ENCODE peak calls at places on chromosomes 1 and 21, in ten cellular contexts. O is tibial nerve, D is GM23338, T is aorta, Y is uterus, L is tibial artery, N is IMR-90, E is Caco-2, F is fibroblast of lung, A is mammary epithelial cell. U is an unnamed sample. For H3K4me1, the result is how much of the 10 kb centered on the place peaks cover.

GRCh38 chr1:165174485-165174884 is 182.0 kb downstream of the LMX1A start:
- DNase-seq in E (no peak), L (no peak), A (no peak), F (no peak), Y (no peak), T (no peak), O (no peak), D (no peak), N (no peak), U (no peak)

GRCh38 chr1:181398544-181398943 is 84.8 kb upstream of the CACNA1E start:
- DNase-seq in L (no peak), O (no peak), A (no peak), F (no peak), E (no peak), N (no peak), D (no peak), Y (no peak), T (no peak), U (no peak)

GRCh38 chr1:96253281-96254035 is 468.1 kb upstream of the PTBP2 start:
- DNase-seq in Y (no peak), O (no peak), N (peak), A (no peak), D (no peak), E (no peak), F (no peak), T (no peak), L (no peak), U (no peak)

GRCh38 chr1:148362930-148363810 is 119.9 kb downstream of the PPIAL4G start:
- DNase-seq in T (no peak), E (no peak), N (no peak), O (no peak), D (no peak), F (peak), Y (no peak), A (peak), L (no peak), U (no peak)

GRCh38 chr1:2314297-2314802 is 77.0 kb downstream of the MORN1 start:
- DNase-seq in E (peak), D (peak), O (peak), L (peak), F (peak), Y (peak), N (peak), A (no peak), T (peak), U (peak)

GRCh38 chr1:168939947-168940223 is 166.6 kb upstream of the ATP1B1 start:
- DNase-seq in D (no peak), T (no peak), E (no peak), N (no peak), L (no peak), O (no peak), F (no peak), Y (no peak), A (no peak), U (no peak)

GRCh38 chr1:57550092-57550491 is 126.2 kb upstream of the DAB1 start:
- DNase-seq in Y (no peak), N (no peak), D (no peak), F (no peak), T (no peak), E (no peak), O (no peak), A (no peak), L (no peak), U (no peak)

GRCh38 chr1:153344718-153345025 is 4.0 kb downstream of the PGLYRP4 start:
- DNase-seq in A (no peak), Y (no peak), F (no peak), D (no peak), T (no peak), E (no peak), L (no peak), O (no peak), N (no peak), U (no peak)

GRCh38 chr1:116374340-116375164 is 1.5 kb downstream of the ATP1A1 start:
- DNase-seq in L (no peak), T (no peak), F (peak), O (no peak), Y (no peak), D (peak), A (peak), N (no peak), E (no peak), U (no peak)

GRCh38 chr1:29921741-29922140 is 685.4 kb downstream of the PTPRU start:
- DNase-seq in D (no peak), Y (no peak), A (no peak), E (no peak), L (no peak), F (no peak), N (no peak), T (no peak), O (no peak), U (no peak)

GRCh38 chr1:40633563-40634376 is 31.7 kb downstream of the RIMS3 start:
- DNase-seq in D (no peak), N (no peak), O (no peak), E (no peak), T (no peak), L (no peak), Y (peak), F (no peak), A (no peak), U (no peak)

GRCh38 chr1:227942021-227942715 is 5.6 kb downstream of the WNT9A start:
- DNase-seq in D (peak), A (no peak), F (no peak), O (peak), E (peak), N (no peak), Y (no peak), T (no peak), L (peak), U (peak)

GRCh38 chr1:114502080-114502479 is 8.9 kb downstream of the TRIM33 start:
- DNase-seq in A (no peak), Y (no peak), T (no peak), N (no peak), E (no peak), O (no peak), L (no peak), D (no peak), F (no peak), U (no peak)

GRCh38 chr1:155093938-155094621 is 15.4 kb downstream of the EFNA3 start:
- DNase-seq in Y (peak), A (peak), D (peak), E (no peak), F (peak), O (no peak), N (peak), L (no peak), T (no peak), U (peak)

GRCh38 chr1:171441278-171441677 is 44.1 kb upstream of the PRRC2C start:
- DNase-seq in O (no peak), Y (no peak), E (no peak), L (no peak), T (no peak), F (peak), N (peak), D (no peak), A (peak), U (no peak)

GRCh38 chr1:70779571-70779970 is 268.0 kb downstream of the PTGER3 start:
- DNase-seq in Y (peak), E (no peak), N (peak), T (no peak), F (peak), D (no peak), L (no peak), A (peak), O (no peak), U (no peak)

GRCh38 chr1:90402893-90403849 is 313.9 kb downstream of the BARHL2 start:
- DNase-seq in Y (no peak), F (peak), A (peak), L (no peak), E (peak), O (no peak), N (peak), D (peak), T (no peak), U (no peak)

GRCh38 chr1:154014154-154014910 is 23.8 kb downstream of the RPS27 start:
- DNase-seq in A (peak), N (peak), F (peak), E (no peak), D (no peak), O (no peak), T (no peak), Y (no peak), L (no peak), U (no peak)

GRCh38 chr1:97074771-97075170 is 353.2 kb downstream of the PTBP2 start:
- DNase-seq in T (no peak), A (peak), Y (no peak), L (no peak), N (no peak), F (peak), E (no peak), D (no peak), O (no peak), U (no peak)

GRCh38 chr1:218367118-218367517 is 22.0 kb downstream of the TGFB2 start:
- DNase-seq in E (peak), Y (no peak), O (no peak), T (no peak), A (no peak), F (peak), L (no peak), D (no peak), N (no peak), U (no peak)

GRCh38 chr1:19372136-19372514 is 60.0 kb downstream of the SLC66A1 start:
- DNase-seq in E (no peak), D (no peak), T (no peak), Y (no peak), F (no peak), A (no peak), N (no peak), L (no peak), O (no peak), U (no peak)
- H3K4me1 ChIP-seq in E (under half), D (under half), T (under half), Y (under half), F (under half), A (under half), N (under half), L (half or more), O (under half), U (under half)

DNA sequence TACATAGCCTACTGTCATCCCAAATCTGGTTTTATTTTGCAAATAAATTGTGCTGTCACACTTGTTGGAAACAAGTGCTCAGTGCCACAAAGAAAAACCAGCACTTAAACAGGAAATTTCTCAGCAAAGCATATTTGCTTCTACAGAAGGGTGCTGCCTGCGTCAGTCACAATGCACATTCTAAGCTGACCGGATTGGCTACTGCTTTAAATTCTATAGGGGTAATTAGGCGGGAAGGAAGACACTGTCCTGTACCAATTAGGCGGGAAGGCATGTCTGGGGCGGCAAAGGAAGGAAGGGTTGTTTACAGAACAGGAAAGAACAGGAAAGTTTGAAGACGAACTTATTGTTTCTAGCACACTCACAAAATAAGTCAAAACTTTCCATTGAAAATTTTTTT is 2.8 kb downstream of the IFI16 start:
- DNase-seq in T (no peak), E (no peak), N (peak), F (peak), Y (no peak), A (peak), O (no peak), L (no peak), D (no peak), U (no peak)
- H3K4me1 ChIP-seq in T (under half), E (under half), N (under half), F (under half), Y (under half), A (under half), O (under half), L (half or more), D (under half), U (under half)

DNA sequence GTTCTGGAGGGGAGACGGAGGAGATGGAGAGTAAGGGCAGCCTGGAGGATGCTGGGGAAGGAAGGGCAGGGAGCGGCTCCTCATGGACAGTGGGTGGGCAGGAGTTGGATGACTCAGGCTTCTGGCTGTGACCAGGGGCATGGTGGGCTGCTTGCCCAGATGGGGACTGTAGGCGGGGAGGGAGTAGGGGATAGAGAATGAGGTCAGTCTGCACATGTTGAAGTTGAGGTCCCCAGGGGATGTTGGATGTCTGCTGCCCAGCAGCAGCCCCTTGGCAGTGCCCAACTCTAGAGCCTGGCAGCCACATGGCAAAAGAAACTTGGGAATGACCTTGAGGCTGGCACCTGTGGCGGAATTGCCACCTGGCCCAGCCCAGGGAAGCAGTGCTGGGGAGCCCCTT is 6.4 kb downstream of the SELENON start:
- DNase-seq in N (peak), T (peak), Y (peak), L (peak), E (no peak), O (no peak), D (no peak), F (peak), A (no peak), U (peak)
- H3K4me1 ChIP-seq in N (under half), T (under half), Y (under half), L (half or more), E (under half), O (half or more), D (under half), F (under half), A (under half), U (under half)

GRCh38 chr1:113197662-113198330 is 124.8 kb downstream of the LRIG2 start:
- DNase-seq in E (no peak), D (no peak), O (no peak), F (no peak), Y (no peak), L (no peak), A (no peak), N (no peak), T (no peak), U (no peak)
- H3K4me1 ChIP-seq in E (under half), D (under half), O (under half), F (under half), Y (under half), L (under half), A (under half), N (under half), T (under half), U (under half)

DNA sequence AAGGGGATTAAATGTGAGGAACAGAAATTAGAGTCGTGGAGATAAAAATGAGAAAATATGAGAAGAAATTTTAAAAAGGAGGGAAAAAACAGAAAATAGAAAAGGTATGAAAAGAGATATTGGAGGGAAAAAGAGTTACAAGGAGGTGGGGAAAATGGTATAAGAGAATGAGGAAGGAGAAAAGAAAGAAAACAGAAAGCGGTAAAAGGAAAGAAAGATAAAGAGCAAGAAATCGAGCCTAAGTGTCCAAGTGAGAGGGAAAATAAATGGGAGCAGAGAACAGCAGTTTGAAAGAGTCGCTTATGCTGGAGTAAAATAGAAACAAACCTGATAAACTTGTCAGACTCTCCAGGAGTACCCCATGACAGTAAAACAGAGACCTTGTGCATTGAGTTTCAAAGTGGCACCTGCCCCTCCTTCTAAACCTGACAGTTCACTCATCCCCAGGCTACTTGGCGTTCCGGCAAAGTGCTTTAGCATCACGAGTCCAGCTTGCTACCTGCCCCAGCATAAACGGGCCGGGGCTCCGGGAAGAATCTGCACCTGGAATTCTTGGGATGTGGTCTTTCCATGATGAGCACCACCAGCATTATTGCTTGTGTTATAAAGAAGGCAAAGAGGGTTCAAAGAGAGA is 585 bp downstream of the NEGR1 start:
- DNase-seq in F (no peak), Y (no peak), O (peak), D (peak), A (no peak), T (peak), N (peak), L (peak), E (no peak), U (no peak)
- H3K4me1 ChIP-seq in F (under half), Y (under half), O (under half), D (under half), A (under half), T (under half), N (under half), L (under half), E (under half), U (under half)

GRCh38 chr1:112998592-112999235 is 42.7 kb upstream of the SLC16A1 start:
- DNase-seq in A (peak), Y (peak), N (peak), D (no peak), O (no peak), F (peak), T (peak), L (peak), E (no peak), U (no peak)

GRCh38 chr1:112991721-112992120 is 35.7 kb upstream of the SLC16A1 start:
- DNase-seq in E (no peak), L (no peak), A (peak), F (no peak), D (no peak), T (no peak), N (peak), O (no peak), Y (no peak), U (no peak)

GRCh38 chr1:112992780-112993179 is 36.8 kb upstream of the SLC16A1 start:
- DNase-seq in L (no peak), E (no peak), D (no peak), Y (no peak), T (no peak), O (no peak), F (no peak), N (no peak), A (no peak), U (no peak)

GRCh38 chr1:112997781-112998180 is 41.8 kb upstream of the SLC16A1 start:
- DNase-seq in T (no peak), A (no peak), F (peak), N (peak), D (no peak), E (no peak), O (no peak), L (no peak), Y (peak), U (no peak)

GRCh38 chr1:112995890-112996289 is 39.9 kb upstream of the SLC16A1 start:
- DNase-seq in F (peak), L (no peak), E (no peak), T (no peak), D (no peak), A (peak), N (no peak), Y (no peak), O (no peak), U (no peak)
- H3K4me1 ChIP-seq in F (under half), L (half or more), E (under half), T (under half), D (under half), A (under half), N (under half), Y (under half), O (under half), U (under half)

GRCh38 chr1:7667625-7668218 is 103.4 kb upstream of the VAMP3 start:
- DNase-seq in D (peak), L (peak), F (peak), N (peak), T (peak), Y (peak), O (peak), E (peak), A (peak), U (peak)
- H3K4me1 ChIP-seq in D (under half), L (under half), F (under half), N (under half), T (under half), Y (under half), O (under half), E (under half), A (under half), U (under half)

GRCh38 chr1:222042120-222042519 is 300.2 kb upstream of the DUSP10 start:
- DNase-seq in L (no peak), A (no peak), F (peak), N (peak), Y (no peak), O (no peak), E (no peak), D (no peak), T (no peak), U (no peak)

GRCh38 chr1:222045236-222045635 is 303.3 kb upstream of the DUSP10 start:
- DNase-seq in A (no peak), O (no peak), F (no peak), D (no peak), Y (no peak), L (no peak), E (no peak), T (no peak), N (no peak), U (no peak)

GRCh38 chr1:222045816-222046215 is 303.9 kb upstream of the DUSP10 start:
- DNase-seq in T (no peak), A (no peak), F (peak), E (no peak), N (no peak), Y (no peak), L (no peak), O (no peak), D (no peak), U (no peak)

GRCh38 chr1:222046684-222047083 is 304.8 kb upstream of the DUSP10 start:
- DNase-seq in O (no peak), A (no peak), T (no peak), Y (no peak), N (no peak), L (no peak), E (no peak), D (no peak), F (no peak), U (no peak)

GRCh38 chr1:222043444-222044292 is 301.8 kb upstream of the DUSP10 start:
- DNase-seq in D (no peak), L (no peak), A (peak), E (no peak), F (peak), N (peak), O (no peak), Y (peak), T (no peak), U (no peak)
- H3K4me1 ChIP-seq in D (under half), L (under half), A (under half), E (under half), F (under half), N (under half), O (under half), Y (under half), T (under half), U (under half)

DNA sequence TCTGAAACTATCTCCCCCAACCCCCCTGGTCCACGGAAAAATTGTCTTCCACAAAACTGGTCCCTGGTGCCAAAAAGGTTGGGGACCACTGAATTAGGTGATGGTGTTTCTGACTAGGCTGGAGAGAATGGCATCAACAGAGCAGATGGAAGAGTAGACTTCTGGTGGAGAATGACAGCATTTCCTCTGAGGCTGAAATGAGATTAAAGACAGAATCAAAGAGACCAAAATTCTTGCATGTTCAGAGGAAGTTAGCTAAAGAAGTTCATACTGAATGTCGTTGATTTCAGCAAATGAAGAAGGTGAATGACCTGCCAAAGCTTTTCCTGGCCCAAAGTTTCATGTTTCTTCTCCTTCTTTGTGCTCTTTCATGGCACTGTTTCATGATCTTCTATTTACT is 188.2 kb upstream of the RUNX1 start:
- DNase-seq in E (no peak), D (no peak), F (no peak), L (no peak), O (no peak), T (no peak), A (no peak), Y (no peak), N (no peak), U (no peak)
- H3K4me1 ChIP-seq in E (under half), D (under half), F (under half), L (under half), O (under half), T (under half), A (under half), Y (under half), N (under half), U (under half)

U was measured in kidney.